ENCODE peak calls at places on chromosome 21, in seven cellular contexts. D is heart left ventricle, N is stomach, M is testis, A is body of pancreas, Y is transverse colon, H is K562. L is an unnamed sample.

GRCh38 chr21:14959343-14959742 is 105.5 kb downstream of the NRIP1 start:
- DNase-seq in D (no peak), N (no peak), M (no peak), A (no peak), Y (no peak), H (no peak), L (no peak)

GRCh38 chr21:35641271-35642016 is 418.9 kb downstream of the SETD4 start:
- DNase-seq in D (no peak), N (no peak), M (no peak), A (no peak), Y (no peak), H (no peak), L (no peak)

GRCh38 chr21:32248616-32249550 is 30.0 kb downstream of the MIS18A start:
- DNase-seq in D (no peak), N (no peak), M (no peak), A (no peak), Y (no peak), H (no peak), L (no peak)

GRCh38 chr21:17858764-17859163 is 39.6 kb upstream of the C21orf91 start:
- DNase-seq in D (no peak), N (no peak), M (no peak), A (no peak), Y (no peak), H (no peak), L (no peak)

GRCh38 chr21:39094847-39095525 is 88.3 kb downstream of the PSMG1 start:
- DNase-seq in D (no peak), N (no peak), M (no peak), A (no peak), Y (no peak), H (peak), L (peak)

GRCh38 chr21:36596174-36596573 is 102.7 kb upstream of the SIM2 start:
- DNase-seq in D (no peak), N (no peak), M (no peak), A (no peak), Y (no peak), H (no peak), L (no peak)

GRCh38 chr21:45122432-45123132 is 48.2 kb downstream of the ADARB1 start:
- DNase-seq in D (no peak), N (no peak), M (no peak), A (no peak), Y (no peak), H (no peak), L (no peak)

GRCh38 chr21:16420086-16420724 is 690.4 kb downstream of the USP25 start:
- DNase-seq in D (peak), N (peak), M (peak), A (peak), Y (no peak), H (no peak), L (no peak)

GRCh38 chr21:45034556-45035476 is 39.6 kb upstream of the ADARB1 start:
- DNase-seq in D (no peak), N (no peak), M (no peak), A (no peak), Y (no peak), H (no peak), L (no peak)

GRCh38 chr21:23160914-23161313 is 2162.7 kb downstream of the NCAM2 start:
- DNase-seq in D (no peak), N (no peak), M (no peak), A (no peak), Y (no peak), H (no peak), L (no peak)

GRCh38 chr21:39004776-39005605 is 178.3 kb downstream of the PSMG1 start:
- DNase-seq in D (peak), N (peak), M (no peak), A (peak), Y (peak), H (no peak), L (peak)

GRCh38 chr21:44377922-44378645 is 24.7 kb downstream of the TRPM2 start:
- DNase-seq in D (no peak), N (no peak), M (peak), A (no peak), Y (no peak), H (no peak), L (no peak)

GRCh38 chr21:40765771-40766170 is 81.2 kb downstream of the DSCAM start:
- DNase-seq in D (no peak), N (no peak), M (no peak), A (no peak), Y (no peak), H (no peak), L (no peak)

GRCh38 chr21:32094792-32095191 is 184.1 kb downstream of the MIS18A start:
- DNase-seq in D (no peak), N (no peak), M (no peak), A (no peak), Y (no peak), H (no peak), L (no peak)

GRCh38 chr21:37796011-37796410 is 120.2 kb downstream of the KCNJ6 start:
- DNase-seq in D (no peak), N (no peak), M (no peak), A (no peak), Y (no peak), H (no peak), L (no peak)

GRCh38 chr21:37790905-37791304 is 125.4 kb downstream of the KCNJ6 start:
- DNase-seq in D (no peak), N (no peak), M (no peak), A (no peak), Y (no peak), H (no peak), L (no peak)

GRCh38 chr21:37793660-37794059 is 122.6 kb downstream of the KCNJ6 start:
- DNase-seq in D (no peak), N (no peak), M (no peak), A (no peak), Y (no peak), H (no peak), L (no peak)

GRCh38 chr21:37788503-37788902 is 127.8 kb downstream of the KCNJ6 start:
- DNase-seq in D (no peak), N (no peak), M (no peak), A (no peak), Y (no peak), H (no peak), L (no peak)

DNA sequence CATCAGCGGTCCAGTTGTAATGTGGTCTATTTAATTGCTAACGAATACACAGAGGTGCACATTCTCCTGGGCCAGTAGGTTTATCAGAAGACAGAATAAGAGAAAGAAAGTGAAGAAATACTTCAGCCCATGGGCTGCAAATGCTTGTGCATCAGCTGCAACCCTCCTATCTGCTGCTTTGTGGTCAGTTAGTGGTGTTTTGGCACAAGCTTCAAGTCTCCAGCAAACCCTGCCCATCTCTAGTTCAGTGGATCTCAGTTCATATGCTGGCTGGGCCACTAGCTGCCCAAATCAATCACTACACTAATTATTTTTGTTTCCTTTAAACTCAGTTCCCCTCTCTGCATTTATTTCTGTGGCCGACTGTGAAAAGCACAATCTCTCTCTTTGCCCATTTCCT is 124.2 kb downstream of the KCNJ6 start:
- DNase-seq in D (no peak), N (no peak), M (no peak), A (no peak), Y (no peak), H (no peak), L (no peak)
- TF ChIP-seq POLR2A in D (no peak), N (no peak), M (no peak), A (no peak), Y (no peak), H (no peak), L (no peak)

DNA sequence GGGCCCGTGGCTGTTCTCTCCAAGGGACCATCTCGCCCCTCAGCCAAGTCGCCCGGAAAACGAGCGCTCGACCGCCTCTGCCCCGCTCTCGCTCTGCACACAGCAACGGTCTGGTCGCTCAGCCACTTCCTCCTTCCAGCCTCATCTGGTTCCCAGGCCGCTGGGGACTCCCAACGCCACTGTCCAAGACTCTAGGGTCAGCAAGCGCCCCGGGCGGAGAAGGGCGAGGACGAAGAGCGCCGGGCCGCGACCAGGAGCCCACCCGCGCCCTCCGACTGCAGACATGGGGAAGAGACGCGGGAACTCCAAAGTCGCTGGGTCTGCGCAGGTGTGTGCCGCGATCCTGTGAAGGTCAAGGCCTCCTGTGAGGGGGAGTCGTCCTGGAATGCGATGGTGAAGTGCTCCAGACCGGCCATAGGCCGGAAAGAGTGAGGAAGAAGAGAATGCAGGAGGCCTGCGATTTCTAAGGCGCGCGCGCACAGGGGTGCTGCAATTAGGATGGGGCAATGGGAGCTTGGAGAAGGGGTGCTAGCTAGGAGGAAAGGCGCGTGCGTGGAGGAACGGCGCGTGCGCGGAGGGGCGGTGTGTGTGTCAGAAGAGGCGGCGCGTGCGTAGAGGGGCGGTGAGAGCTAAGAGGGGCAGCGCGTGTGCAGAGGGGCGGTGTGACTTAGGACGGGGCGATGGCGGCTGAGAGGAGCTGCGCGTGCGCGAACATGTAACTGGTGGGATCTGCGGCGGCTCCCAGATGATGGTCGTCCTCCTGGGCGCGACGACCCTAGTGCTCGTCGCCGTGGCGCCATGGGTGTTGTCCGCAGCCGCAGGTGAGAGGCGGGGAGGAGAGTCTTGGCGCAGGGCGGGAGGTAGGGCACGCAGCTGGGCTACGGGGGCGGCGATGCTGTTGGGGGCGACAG is at the start of gene IFNAR1:
- DNase-seq in D (peak), N (peak), M (peak), A (peak), Y (peak), H (peak), L (peak)
- TF ChIP-seq POLR2A in D (no peak), N (peak), M (peak), A (peak), Y (peak), H (peak), L (peak)

GRCh38 chr21:42039911-42040351 is 29.8 kb upstream of the ZBTB21 start:
- DNase-seq in D (peak), N (no peak), M (no peak), A (no peak), Y (no peak), H (no peak), L (no peak)
- TF ChIP-seq POLR2A in D (no peak), N (no peak), M (no peak), A (no peak), Y (no peak), H (no peak), L (no peak)

GRCh38 chr21:29024474-29025327 is at the start of gene USP16:
- DNase-seq in D (peak), N (peak), M (peak), A (peak), Y (peak), H (peak), L (peak)
- TF ChIP-seq POLR2A in D (no peak), N (no peak), M (no peak), A (peak), Y (peak), H (peak), L (peak)